ENCODE peak calls at places on chromosomes 4 and X, in five cellular contexts. M is colonic mucosa, C is HCT116, V is K562, Q is GM23248. K is an unnamed sample.

GRCh38 chrX:39773923-39774803 is 323.6 kb downstream of the BCOR start:
- DNase-seq in Q (no peak), V (peak; percentile 33), C (no peak), M (no peak), K (no peak)

GRCh38 chr4:127896528-127896927 is 15.8 kb downstream of the PLK4 start:
- DNase-seq in M (no peak), Q (no peak), V (no peak), C (no peak), K (no peak)

GRCh38 chr4:24007740-24008348 is 118.0 kb upstream of the PPARGC1A start:
- DNase-seq in M (no peak), Q (no peak), V (no peak), C (no peak), K (no peak)

GRCh38 chr4:52958232-52958631 is 96.1 kb downstream of the RASL11B start:
- DNase-seq in Q (no peak), M (no peak), V (no peak), C (no peak), K (no peak)

GRCh38 chr4:109355835-109356234 is 53.4 kb upstream of the COL25A1 start:
- DNase-seq in C (no peak), Q (no peak), V (no peak), M (no peak), K (no peak)

GRCh38 chrX:17605676-17606075 is 131.6 kb upstream of the SCML1 start:
- DNase-seq in V (no peak), M (no peak), C (no peak), Q (no peak), K (no peak)

GRCh38 chr4:55553442-55553841 is 6.7 kb upstream of the CLOCK start:
- DNase-seq in C (no peak), V (no peak), M (no peak), Q (peak; percentile 84), K (no peak)

GRCh38 chrX:70592091-70592490 is 147.5 kb downstream of the DLG3 start:
- DNase-seq in Q (peak; percentile 84), C (peak; percentile 26), M (no peak), V (no peak), K (no peak)

GRCh38 chr4:161647757-161648156 is 516.0 kb downstream of the FSTL5 start:
- DNase-seq in C (no peak), Q (no peak), V (no peak), M (no peak), K (peak; percentile 47)

GRCh38 chr4:95014068-95014467 is 256.3 kb downstream of the BMPR1B start:
- DNase-seq in V (no peak), M (no peak), C (no peak), Q (no peak), K (no peak)

GRCh38 chr4:6492861-6493667 is 20.6 kb upstream of the PPP2R2C start:
- DNase-seq in Q (no peak), C (no peak), V (no peak), M (peak; percentile 9), K (no peak)

GRCh38 chrX:17860811-17861495 is at the start of gene RAI2:
- DNase-seq in M (no peak), C (no peak), Q (no peak), V (peak; percentile 17), K (peak; percentile 87)

GRCh38 chrX:151789179-151789800 is 54.7 kb downstream of the CNGA2 start:
- DNase-seq in V (no peak), C (no peak), M (peak; percentile 25), Q (peak; percentile 88), K (no peak)

GRCh38 chr4:54495641-54496040 is 162.1 kb upstream of the KIT start:
- DNase-seq in M (no peak), Q (no peak), C (no peak), V (no peak), K (no peak)

GRCh38 chr4:4782969-4783368 is 76.5 kb upstream of the MSX1 start:
- DNase-seq in V (no peak), C (no peak), M (no peak), Q (peak; percentile 94), K (no peak)

GRCh38 chr4:20422398-20422797 is 170.7 kb downstream of the SLIT2 start:
- DNase-seq in M (peak; percentile 56), V (peak; percentile 18), C (peak; percentile 47), Q (peak; percentile 70), K (no peak)

GRCh38 chr4:128241425-128241913 is 46.1 kb downstream of the PGRMC2 start:
- DNase-seq in M (no peak), V (no peak), C (no peak), Q (peak; percentile 93), K (no peak)

GRCh38 chr4:151468715-151469696 is 60.0 kb downstream of the FHIP1A start:
- DNase-seq in M (no peak), Q (no peak), V (no peak), C (no peak), K (no peak)

GRCh38 chr4:81259151-81259550 is 44.1 kb upstream of the PRKG2 start:
- DNase-seq in Q (no peak), C (no peak), V (no peak), M (no peak), K (no peak)

GRCh38 chr4:141153751-141154510 is 20.7 kb upstream of the RNF150 start:
- DNase-seq in M (no peak), Q (no peak), V (no peak), C (no peak), K (no peak)

GRCh38 chrX:68196939-68197791 is 236.1 kb downstream of the OPHN1 start:
- DNase-seq in C (peak; percentile 37), M (peak; percentile 50), Q (peak; percentile 54), V (peak; percentile 63), K (no peak)

GRCh38 chr4:8362483-8362882 is 78.0 kb downstream of the ACOX3 start:
- DNase-seq in M (no peak), C (no peak), V (no peak), Q (no peak), K (no peak)

GRCh38 chrX:18617351-18617750 is 54.6 kb downstream of the RS1 start:
- DNase-seq in M (peak; percentile 67), V (no peak), C (peak; percentile 16), Q (peak; percentile 47), K (no peak)

GRCh38 chr4:123248260-123248659 is 148.3 kb upstream of the SPRY1 start:
- DNase-seq in Q (peak; percentile 37), M (no peak), C (no peak), V (no peak), K (no peak)

GRCh38 chr4:54073481-54073880 is 9.1 kb upstream of the CHIC2 start:
- DNase-seq in M (no peak), Q (peak; percentile 59), C (no peak), V (no peak), K (no peak)

GRCh38 chr4:5956285-5957021 is 61.8 kb downstream of the C4orf50 start:
- DNase-seq in Q (no peak), C (no peak), V (no peak), M (no peak), K (peak; percentile 84)

GRCh38 chr4:184284742-184285141 is 67.1 kb upstream of the ENPP6 start:
- DNase-seq in C (no peak), V (no peak), M (no peak), Q (no peak), K (no peak)
- H3K9ac ChIP-seq in C (no peak overlapping the region), V (no peak overlapping the region), M (no peak overlapping the region), Q (no peak overlapping the region), K (no peak overlapping the region)

GRCh38 chr4:76753814-76754213 is 144.1 kb downstream of the SOWAHB start:
- DNase-seq in C (no peak), M (no peak), Q (peak; percentile 91), V (no peak), K (no peak)
- H3K9ac ChIP-seq in C (peak overlapping the region; percentile 28), M (no peak overlapping the region), Q (peak overlapping the region; percentile 87), V (no peak overlapping the region), K (no peak overlapping the region)

GRCh38 chr4:138239496-138239895 is 2.7 kb downstream of the SLC7A11 start:
- DNase-seq in C (no peak), V (no peak), Q (no peak), M (no peak), K (no peak)

GRCh38 chr4:138242830-138243149 is 641 bp upstream of the SLC7A11 start:
- DNase-seq in Q (peak; percentile 55), C (no peak), M (no peak), V (no peak), K (no peak)

GRCh38 chr4:138241281-138242075 is 671 bp downstream of the SLC7A11 start:
- DNase-seq in M (peak; percentile 35), V (peak; percentile 19), Q (peak; percentile 71), C (no peak), K (no peak)

GRCh38 chr4:138243369-138243768 is 1.2 kb upstream of the SLC7A11 start:
- DNase-seq in V (no peak), M (no peak), Q (no peak), C (peak; percentile 23), K (no peak)

DNA sequence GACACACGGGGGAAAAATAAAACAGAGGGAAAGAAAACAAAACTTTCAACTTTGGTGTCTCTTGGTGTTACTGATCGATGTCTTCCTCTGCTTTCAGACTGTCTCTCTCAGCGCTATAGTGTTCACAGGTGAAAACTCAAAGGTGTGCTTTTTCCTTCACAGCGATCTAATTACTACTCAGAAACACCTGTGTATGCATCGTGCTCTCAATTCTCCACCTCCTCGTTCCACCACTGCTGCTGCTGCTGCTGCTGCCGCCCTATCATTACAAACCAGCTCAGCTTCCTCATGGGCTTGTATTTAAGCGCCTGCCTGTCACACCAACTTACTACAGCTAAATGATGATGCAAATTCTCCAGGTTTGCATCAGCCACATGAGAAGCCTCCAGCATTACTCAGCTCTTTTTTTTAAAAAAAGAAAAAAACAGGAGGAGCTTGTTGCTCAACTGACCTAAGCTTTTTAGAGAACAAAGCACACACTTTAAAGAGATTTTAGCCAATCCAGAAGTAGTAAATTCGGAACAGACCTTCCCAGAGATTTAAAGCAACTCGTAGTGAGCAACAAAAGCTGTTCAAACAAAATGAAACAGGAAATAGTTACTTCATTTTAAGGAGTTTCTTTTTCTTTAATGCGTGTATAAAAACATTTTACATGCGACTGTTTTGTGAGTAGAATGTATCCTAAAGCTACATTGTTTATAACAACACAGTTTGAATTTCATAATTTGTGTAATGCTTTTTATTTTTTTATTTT is at the start of gene SLC7A11:
- DNase-seq in V (peak; percentile 71), M (peak; percentile 77), C (peak; percentile 96), Q (peak; percentile 98), K (no peak)
- H3K9ac ChIP-seq in V (peak within 1 kb of the TSS; percentile 98), M (no peak within 1 kb of the TSS), C (peak within 1 kb of the TSS; percentile 66), Q (peak within 1 kb of the TSS; percentile 95), K (no peak within 1 kb of the TSS)

GRCh38 chr4:117574085-117574484 is 460.2 kb upstream of the NDST3 start:
- DNase-seq in Q (no peak), V (no peak), C (no peak), M (no peak), K (no peak)

GRCh38 chr4:117575850-117576249 is 458.4 kb upstream of the NDST3 start:
- DNase-seq in Q (no peak), C (no peak), V (no peak), M (no peak), K (no peak)

DNA sequence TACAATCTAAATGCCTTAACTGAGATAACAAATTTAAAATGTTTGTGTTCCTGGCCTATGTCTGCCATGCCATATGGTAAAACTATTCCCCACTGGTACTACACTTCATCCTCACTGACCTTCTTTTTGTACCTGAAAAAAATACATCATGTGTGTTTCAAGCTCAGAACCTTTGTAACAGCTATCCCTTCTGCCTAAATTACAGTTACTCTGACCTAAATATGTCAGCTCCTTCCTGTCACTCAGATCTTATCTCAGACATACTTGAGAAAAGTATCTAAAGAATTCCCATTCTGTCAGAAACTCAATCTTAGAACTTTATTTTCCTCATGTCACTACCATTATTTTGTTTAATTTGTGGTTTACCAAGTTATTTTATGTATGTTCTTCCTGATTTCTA is 456.6 kb upstream of the NDST3 start:
- DNase-seq in M (no peak), V (no peak), C (no peak), Q (no peak), K (no peak)
- H3K9ac ChIP-seq in M (no peak overlapping the region), V (no peak overlapping the region), C (no peak overlapping the region), Q (no peak overlapping the region), K (no peak overlapping the region)

K was measured in kidney.